ENCODE peak calls at places on chromosomes 2 and 18, in four cellular contexts. P is transverse colon, Q is K562, S is left ventricle myocardium inferior. R is an unnamed sample.

GRCh38 chr2:24920813-24921441 is 890 bp upstream of the ADCY3 start:
- DNase-seq in Q (peak; percentile 44), P (no peak), S (no peak), R (no peak)

GRCh38 chr18:40987581-40987980 is 967.5 kb upstream of the PIK3C3 start:
- DNase-seq in P (no peak), S (no peak), Q (no peak), R (no peak)

GRCh38 chr2:223100061-223100511 is 48.1 kb downstream of the KCNE4 start:
- DNase-seq in P (peak; percentile 41), Q (no peak), S (peak; percentile 68), R (peak; percentile 82)

GRCh38 chr2:213234641-213235040 is 49.6 kb upstream of the SPAG16 start:
- DNase-seq in Q (no peak), P (no peak), S (no peak), R (no peak)

GRCh38 chr18:69215151-69215550 is 185.5 kb upstream of the DOK6 start:
- DNase-seq in P (no peak), Q (no peak), S (no peak), R (no peak)

GRCh38 chr2:171317492-171318125 is 116.2 kb downstream of the METTL8 start:
- DNase-seq in Q (no peak), S (no peak), P (no peak), R (no peak)

GRCh38 chr2:47310801-47311560 is 92.0 kb upstream of the MSH2 start:
- DNase-seq in P (peak; percentile 74), S (peak; percentile 55), Q (no peak), R (peak; percentile 80)

GRCh38 chr2:235833971-235834620 is 334.1 kb downstream of the GBX2 start:
- DNase-seq in S (no peak), Q (no peak), P (no peak), R (peak; percentile 36)

GRCh38 chr2:85308951-85309555 is 18.7 kb downstream of the TGOLN2 start:
- DNase-seq in S (peak; percentile 53), Q (no peak), P (peak; percentile 73), R (no peak)

GRCh38 chr2:71455741-71456569 is 2.6 kb downstream of the DYSF start:
- DNase-seq in Q (no peak), P (no peak), S (peak; percentile 69), R (no peak)

GRCh38 chr2:156405586-156405985 is 30.6 kb upstream of the GPD2 start:
- DNase-seq in Q (peak; percentile 22), P (no peak), S (no peak), R (no peak)

GRCh38 chr2:152443771-152444170 is 108.8 kb downstream of the FMNL2 start:
- DNase-seq in P (no peak), Q (no peak), S (no peak), R (no peak)

GRCh38 chr2:172834881-172835280 is 99.2 kb downstream of the RAPGEF4 start:
- DNase-seq in S (no peak), P (no peak), Q (no peak), R (no peak)

GRCh38 chr2:27960237-27960912 is 69.8 kb downstream of the BABAM2 start:
- DNase-seq in Q (no peak), P (no peak), S (no peak), R (no peak)

GRCh38 chr2:24825883-24826800 is 32.9 kb downstream of the CENPO start:
- DNase-seq in S (no peak), P (no peak), Q (no peak), R (no peak)

GRCh38 chr18:46067431-46068007 is 4.5 kb downstream of the PSTPIP2 start:
- DNase-seq in Q (peak; percentile 42), S (no peak), P (no peak), R (no peak)

GRCh38 chr2:130381145-130381544 is 25.3 kb downstream of the PTPN18 start:
- DNase-seq in P (no peak), Q (no peak), S (no peak), R (no peak)

GRCh38 chr2:133760366-133760765 is 192.1 kb upstream of the NCKAP5 start:
- DNase-seq in P (no peak), Q (no peak), S (no peak), R (no peak)

GRCh38 chr2:230828272-230828961 is 36.3 kb upstream of the ITM2C start:
- DNase-seq in S (peak; percentile 49), P (peak; percentile 57), Q (no peak), R (no peak)

GRCh38 chr2:25301453-25302352 is 40.0 kb downstream of the DNMT3A start:
- DNase-seq in Q (no peak), S (no peak), P (peak; percentile 34), R (no peak)

GRCh38 chr2:162318280-162319222 is at the start of gene IFIH1:
- DNase-seq in P (peak; percentile 91), Q (peak; percentile 63), S (peak; percentile 78), R (peak; percentile 90)

GRCh38 chr2:226116346-226116745 is 683.3 kb downstream of the IRS1 start:
- DNase-seq in P (no peak), Q (no peak), S (no peak), R (no peak)

GRCh38 chr2:29165362-29166236 is 50.4 kb downstream of the CLIP4 start:
- DNase-seq in Q (no peak), P (no peak), S (no peak), R (no peak)

GRCh38 chr2:17518212-17519154 is at the start of gene RAD51AP2:
- DNase-seq in P (peak; percentile 81), S (peak; percentile 89), Q (peak; percentile 91), R (peak; percentile 89)

GRCh38 chr18:10530852-10531251 is 5.0 kb downstream of the NAPG start:
- DNase-seq in S (no peak), Q (peak; percentile 58), P (no peak), R (no peak)

DNA sequence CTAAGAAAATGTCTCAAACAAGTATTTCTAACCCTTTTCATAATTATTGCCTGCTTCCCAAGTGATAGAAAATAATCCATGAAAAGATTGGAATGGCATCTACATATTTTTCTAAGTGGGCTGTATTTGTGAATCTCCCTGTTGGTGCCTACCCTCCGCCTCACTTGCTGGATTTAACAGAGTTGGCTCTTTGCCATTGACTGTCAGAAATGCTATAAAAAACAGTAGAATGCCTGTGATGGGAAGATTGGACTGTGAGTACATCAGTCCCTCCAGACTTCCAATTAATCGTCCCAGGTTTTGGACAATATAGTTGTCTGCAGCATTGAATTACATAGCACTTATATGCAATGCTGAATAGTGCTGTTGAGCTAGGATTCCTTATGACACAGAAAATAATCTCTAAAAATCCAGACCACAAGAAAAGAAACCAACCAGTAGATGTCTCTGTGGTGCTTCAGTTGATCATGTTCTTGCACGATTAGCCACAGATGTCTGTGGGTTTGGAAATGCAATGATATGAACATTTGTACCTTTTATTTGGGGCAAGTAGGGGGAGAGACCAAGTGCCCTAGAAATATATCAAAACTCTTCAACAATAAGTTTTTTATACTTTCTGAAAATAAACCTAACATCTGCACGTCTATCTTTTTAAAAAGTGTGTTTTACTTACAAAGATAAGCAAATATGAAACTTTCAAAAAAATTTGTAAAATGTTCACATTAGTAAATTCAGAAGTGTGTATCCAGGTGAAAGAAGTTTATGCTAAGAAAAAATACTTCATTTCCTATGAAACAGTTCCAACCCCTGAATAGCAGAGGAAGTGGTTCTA is 88.5 kb downstream of the DYNAP start:
- DNase-seq in Q (peak; percentile 30), P (no peak), S (no peak), R (no peak)
- TF ChIP-seq CTCF in Q (peak; percentile 63), P (peak; percentile 56), S (peak; percentile 54), R (peak; percentile 45)

GRCh38 chr2:69581774-69582581 is 61.6 kb downstream of the AAK1 start:
- DNase-seq in Q (peak; percentile 39), S (no peak), P (no peak), R (no peak)
- H3K27ac ChIP-seq in Q (peak overlapping the region; percentile 52), S (peak overlapping the region; percentile 88), P (no peak overlapping the region), R (no peak overlapping the region)

DNA sequence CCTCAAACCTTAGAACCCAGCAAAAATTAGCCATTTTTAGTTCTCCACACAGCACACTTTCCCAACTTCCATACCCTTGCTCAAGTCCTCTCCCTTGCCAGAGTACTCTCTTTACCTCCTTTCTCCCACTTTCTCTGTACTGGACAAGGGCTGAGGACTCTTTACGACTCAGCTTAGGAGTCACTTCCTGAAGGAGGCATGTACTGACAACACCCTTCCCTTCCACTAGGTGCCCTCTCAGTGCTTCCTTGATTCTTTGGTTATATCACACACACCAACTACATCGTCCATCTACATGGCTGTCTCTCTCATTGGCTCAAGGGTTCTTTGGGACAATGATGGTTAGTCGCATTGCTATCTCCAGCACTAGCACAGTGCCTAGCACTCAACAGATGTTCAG is 5.2 kb upstream of the C18orf63 start:
- DNase-seq in P (no peak), Q (no peak), S (no peak), R (no peak)
- TF ChIP-seq CTCF in P (peak; percentile 54), Q (peak; percentile 10), S (peak; percentile 43), R (no peak)

GRCh38 chr2:77087987-77088414 is 434.2 kb downstream of the LRRTM4 start:
- DNase-seq in Q (no peak), S (no peak), P (no peak), R (no peak)
- H3K27ac ChIP-seq in Q (no peak overlapping the region), S (no peak overlapping the region), P (no peak overlapping the region), R (no peak overlapping the region)

DNA sequence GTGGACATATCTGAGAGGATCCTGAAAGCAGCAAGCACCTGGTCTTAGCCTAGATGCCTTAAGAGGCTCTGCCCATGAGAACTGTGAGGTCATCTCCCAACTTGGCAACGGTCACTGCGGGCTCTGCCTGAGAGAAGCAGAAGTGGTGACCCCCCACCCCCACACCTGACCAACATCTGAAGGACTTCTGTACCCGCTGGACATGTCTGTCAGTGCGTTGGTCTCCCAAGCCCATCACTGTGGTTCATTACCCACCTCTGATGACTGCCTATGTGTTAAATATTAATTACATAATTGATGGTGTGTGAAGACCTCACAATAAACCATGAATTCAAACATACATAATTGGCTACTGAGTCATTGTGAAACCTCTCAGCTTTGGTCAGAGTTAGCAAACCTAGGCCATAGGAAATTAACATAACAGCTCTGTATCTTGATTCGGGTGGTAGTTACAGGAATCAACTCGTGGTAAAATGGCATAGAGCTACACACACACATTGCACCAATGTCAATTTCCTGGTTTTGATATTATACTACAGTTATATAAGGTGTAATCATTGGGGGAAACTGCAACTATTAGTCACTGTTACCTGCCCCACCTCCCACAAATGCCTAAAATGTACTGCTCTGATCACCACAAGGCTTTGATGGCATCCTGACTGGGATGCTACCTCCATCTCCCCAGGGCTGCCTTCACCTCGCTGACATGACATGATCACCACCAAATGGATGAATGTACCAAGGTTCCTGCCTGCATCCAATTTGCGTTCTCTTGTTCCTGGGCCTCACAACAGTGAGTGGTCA is 4.3 kb upstream of the GALNT1 start:
- DNase-seq in P (no peak), S (no peak), Q (no peak), R (no peak)
- TF ChIP-seq CTCF in P (no peak), S (no peak), Q (no peak), R (no peak)